ENCODE peak calls at places on chromosomes 13 and 19, in four cellular contexts. One of them, this sample, is unnamed. For H3K27me3, the result is how much of the 10 kb centered on the place peaks cover.

GRCh38 chr13:38309397-38309796 is 40.3 kb upstream of the UFM1 start:
- ATAC-seq in HepG2: no peak
- ATAC-seq in K562: no peak
- ATAC-seq in GM12878: no peak
- ATAC-seq in this sample: no peak

GRCh38 chr19:38685666-38686529 is 38.4 kb downstream of the ACTN4 start:
- ATAC-seq in HepG2: peak
- ATAC-seq in K562: peak
- ATAC-seq in GM12878: peak
- ATAC-seq in this sample: no peak

GRCh38 chr13:71316964-71317363 is 550.0 kb downstream of the DACH1 start:
- ATAC-seq in GM12878: no peak
- ATAC-seq in HepG2: no peak
- ATAC-seq in K562: no peak
- ATAC-seq in this sample: no peak

GRCh38 chr19:39405930-39406655 is 554 bp upstream of the ZFP36 start:
- ATAC-seq in GM12878: no peak
- ATAC-seq in HepG2: no peak
- ATAC-seq in K562: peak
- ATAC-seq in this sample: no peak

GRCh38 chr13:66543780-66544179 is 686.4 kb downstream of the PCDH9 start:
- ATAC-seq in GM12878: peak
- ATAC-seq in K562: peak
- ATAC-seq in HepG2: peak
- ATAC-seq in this sample: no peak

GRCh38 chr13:74290324-74290773 is 156.1 kb upstream of the KLF12 start:
- ATAC-seq in HepG2: no peak
- ATAC-seq in GM12878: peak
- ATAC-seq in K562: no peak
- ATAC-seq in this sample: peak

GRCh38 chr19:35116085-35116801 is 620 bp downstream of the FXYD3 start:
- ATAC-seq in K562: no peak
- ATAC-seq in GM12878: no peak
- ATAC-seq in HepG2: no peak
- ATAC-seq in this sample: no peak

GRCh38 chr19:6531163-6531955 is 533 bp downstream of the TNFSF9 start:
- ATAC-seq in K562: peak
- ATAC-seq in HepG2: peak
- ATAC-seq in GM12878: no peak
- ATAC-seq in this sample: no peak

GRCh38 chr13:47484564-47484963 is 516.5 kb downstream of the SUCLA2 start:
- ATAC-seq in HepG2: no peak
- ATAC-seq in GM12878: no peak
- ATAC-seq in K562: no peak
- ATAC-seq in this sample: no peak

GRCh38 chr13:20719783-20720182 is 16.3 kb downstream of the IL17D start:
- ATAC-seq in GM12878: no peak
- ATAC-seq in HepG2: no peak
- ATAC-seq in K562: no peak
- ATAC-seq in this sample: no peak

GRCh38 chr19:43780706-43781525 is at the start of gene KCNN4:
- ATAC-seq in GM12878: peak
- ATAC-seq in K562: peak
- ATAC-seq in HepG2: peak
- ATAC-seq in this sample: no peak

GRCh38 chr13:41398494-41399190 is 58.7 kb upstream of the RGCC start:
- ATAC-seq in HepG2: no peak
- ATAC-seq in GM12878: no peak
- ATAC-seq in K562: no peak
- ATAC-seq in this sample: no peak

GRCh38 chr19:16619456-16619855 is 8.5 kb downstream of the MED26 start:
- ATAC-seq in K562: no peak
- ATAC-seq in HepG2: no peak
- ATAC-seq in GM12878: peak
- ATAC-seq in this sample: no peak

GRCh38 chr19:15456871-15457700 is 7.3 kb downstream of the RASAL3 start:
- ATAC-seq in HepG2: no peak
- ATAC-seq in K562: peak
- ATAC-seq in GM12878: peak
- ATAC-seq in this sample: no peak

GRCh38 chr13:51697855-51698254 is 106.1 kb downstream of the DHRS12 start:
- ATAC-seq in GM12878: no peak
- ATAC-seq in HepG2: no peak
- ATAC-seq in K562: no peak
- ATAC-seq in this sample: no peak

GRCh38 chr19:10079031-10079453 is 7.1 kb upstream of the SHFL start:
- ATAC-seq in HepG2: peak
- ATAC-seq in K562: no peak
- ATAC-seq in GM12878: no peak
- ATAC-seq in this sample: no peak

GRCh38 chr13:57018915-57019314 is 121.8 kb upstream of the PRR20A start:
- ATAC-seq in HepG2: no peak
- ATAC-seq in GM12878: no peak
- ATAC-seq in K562: no peak
- ATAC-seq in this sample: no peak

GRCh38 chr19:3725640-3726310 is 17.6 kb downstream of the TJP3 start:
- ATAC-seq in K562: no peak
- ATAC-seq in GM12878: no peak
- ATAC-seq in HepG2: no peak
- ATAC-seq in this sample: no peak

GRCh38 chr13:80386001-80386400 is 45.1 kb upstream of the SPRY2 start:
- ATAC-seq in HepG2: no peak
- ATAC-seq in GM12878: peak
- ATAC-seq in K562: no peak
- ATAC-seq in this sample: no peak

GRCh38 chr13:48302920-48303330 is 626 bp upstream of the RB1 start:
- ATAC-seq in HepG2: peak
- ATAC-seq in GM12878: peak
- ATAC-seq in K562: peak
- ATAC-seq in this sample: no peak

GRCh38 chr13:43303040-43303729 is 279.8 kb downstream of the DNAJC15 start:
- ATAC-seq in GM12878: peak
- ATAC-seq in HepG2: peak
- ATAC-seq in K562: no peak
- ATAC-seq in this sample: peak

GRCh38 chr19:4981681-4981958 is 12.7 kb downstream of the KDM4B start:
- ATAC-seq in GM12878: peak
- ATAC-seq in K562: no peak
- ATAC-seq in HepG2: no peak
- ATAC-seq in this sample: no peak

GRCh38 chr13:92103673-92104296 is 705.4 kb downstream of the GPC5 start:
- ATAC-seq in GM12878: no peak
- ATAC-seq in K562: no peak
- ATAC-seq in HepG2: no peak
- ATAC-seq in this sample: no peak

GRCh38 chr19:17974551-17974950 is 7.6 kb downstream of the KCNN1 start:
- ATAC-seq in HepG2: no peak
- ATAC-seq in K562: no peak
- ATAC-seq in GM12878: no peak
- ATAC-seq in this sample: no peak

GRCh38 chr13:52599037-52599852 is 43.0 kb upstream of the HNRNPA1L2 start:
- ATAC-seq in K562: no peak
- ATAC-seq in GM12878: peak
- ATAC-seq in HepG2: peak
- ATAC-seq in this sample: peak

GRCh38 chr13:72293206-72293605 is 426.2 kb upstream of the DACH1 start:
- ATAC-seq in GM12878: no peak
- ATAC-seq in HepG2: no peak
- ATAC-seq in K562: no peak
- ATAC-seq in this sample: no peak

GRCh38 chr13:32938907-32939306 is 77.3 kb upstream of the KL start:
- ATAC-seq in HepG2: no peak
- ATAC-seq in GM12878: no peak
- ATAC-seq in K562: no peak
- ATAC-seq in this sample: no peak

GRCh38 chr13:102845289-102845629 is 573 bp upstream of the ERCC5 start:
- ATAC-seq in GM12878: peak
- ATAC-seq in HepG2: peak
- ATAC-seq in K562: peak
- ATAC-seq in this sample: peak

GRCh38 chr13:108597943-108598342 is 31.5 kb upstream of the MYO16 start:
- ATAC-seq in GM12878: no peak
- ATAC-seq in K562: no peak
- ATAC-seq in HepG2: no peak
- ATAC-seq in this sample: no peak

GRCh38 chr13:110617326-110618072 is 2.2 kb downstream of the NAXD start:
- ATAC-seq in HepG2: no peak
- ATAC-seq in K562: no peak
- ATAC-seq in GM12878: no peak
- ATAC-seq in this sample: no peak

GRCh38 chr13:59674616-59675015 is 489.1 kb downstream of the DIAPH3 start:
- ATAC-seq in GM12878: no peak
- ATAC-seq in K562: no peak
- ATAC-seq in HepG2: no peak
- ATAC-seq in this sample: no peak

GRCh38 chr19:406999-407491 is 1.9 kb downstream of the C2CD4C start:
- ATAC-seq in K562: peak
- ATAC-seq in HepG2: peak
- ATAC-seq in GM12878: no peak
- ATAC-seq in this sample: no peak
- H3K27me3 ChIP-seq in K562: half or more
- H3K27me3 ChIP-seq in HepG2: half or more
- H3K27me3 ChIP-seq in GM12878: under half
- H3K27me3 ChIP-seq in this sample: half or more

DNA sequence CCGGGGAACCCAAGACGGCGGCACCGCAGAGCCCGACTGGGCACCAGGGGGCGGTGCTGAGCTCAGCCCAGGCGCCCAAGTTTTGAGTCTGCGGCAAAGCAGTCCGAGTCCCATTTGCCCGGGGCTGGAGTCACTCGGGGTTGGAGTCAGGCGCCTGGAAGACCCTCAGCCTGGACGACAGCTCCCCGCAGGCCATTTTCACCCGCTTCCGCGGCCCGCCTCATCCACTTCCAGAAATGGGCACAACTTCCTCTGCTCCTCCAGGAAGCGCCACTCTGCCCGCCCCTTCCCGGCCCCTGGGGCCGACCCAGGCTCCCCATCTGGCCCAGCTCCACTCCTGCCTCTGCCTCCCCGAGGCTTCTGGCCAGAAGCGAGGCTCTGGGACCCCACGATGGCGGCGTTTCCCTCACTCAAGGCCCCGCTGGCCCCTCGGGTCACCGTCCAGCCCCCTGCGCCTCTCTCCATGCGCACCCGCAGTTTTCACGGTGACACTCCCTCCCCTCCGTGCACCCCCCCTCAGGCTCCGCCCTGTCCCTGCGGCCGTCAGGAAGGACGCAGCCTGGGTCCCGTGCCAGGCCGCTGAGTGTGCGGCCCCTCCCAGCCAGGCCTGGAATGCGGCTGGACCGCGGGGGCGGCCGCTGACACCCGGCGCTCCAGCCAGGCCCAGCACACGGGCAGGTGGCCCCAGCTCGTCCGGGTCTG is 4.9 kb downstream of the SERTAD1 start:
- ATAC-seq in K562: peak
- ATAC-seq in HepG2: peak
- ATAC-seq in GM12878: peak
- ATAC-seq in this sample: peak
- TF ChIP-seq EP300 in K562: no peak
- TF ChIP-seq EP300 in HepG2: no peak
- TF ChIP-seq EP300 in GM12878: no peak
- TF ChIP-seq EP300 in this sample: no peak

DNA sequence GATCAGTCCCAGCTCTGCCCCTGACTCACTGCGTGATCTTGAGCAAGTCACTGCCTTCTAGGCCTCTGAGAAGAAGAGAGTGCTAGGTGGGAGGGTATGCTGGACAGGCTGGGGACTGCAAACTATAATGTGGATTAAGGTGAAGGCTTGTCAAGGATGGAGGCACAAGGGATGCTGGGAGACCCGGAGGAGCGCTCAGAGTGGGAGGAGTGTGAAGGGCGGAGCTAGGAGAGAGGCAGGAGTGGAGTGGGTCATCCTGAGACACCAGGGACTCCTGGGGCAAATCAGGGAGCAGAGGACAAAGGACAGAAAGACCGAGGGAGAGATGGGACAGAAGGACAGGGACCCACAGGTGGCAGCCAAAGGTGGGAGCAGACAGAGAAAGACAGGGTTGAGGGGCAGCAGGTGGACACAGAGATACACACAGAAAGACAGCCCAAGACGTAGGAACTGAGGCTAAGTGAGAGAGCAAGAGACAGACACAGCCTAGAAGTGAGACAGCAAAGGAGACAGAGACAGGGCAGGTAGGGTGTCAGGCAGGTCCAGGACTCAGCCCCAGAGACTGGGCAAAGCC is 2.6 kb downstream of the GRIK5 start:
- ATAC-seq in K562: peak
- ATAC-seq in GM12878: no peak
- ATAC-seq in HepG2: no peak
- ATAC-seq in this sample: no peak
- H3K27me3 ChIP-seq in K562: under half
- H3K27me3 ChIP-seq in GM12878: under half
- H3K27me3 ChIP-seq in HepG2: half or more
- H3K27me3 ChIP-seq in this sample: under half

GRCh38 chr19:2567580-2567979 is 91.7 kb downstream of the GADD45B start:
- ATAC-seq in K562: no peak
- ATAC-seq in HepG2: no peak
- ATAC-seq in GM12878: no peak
- ATAC-seq in this sample: peak
- TF ChIP-seq EP300 in K562: no peak
- TF ChIP-seq EP300 in HepG2: no peak
- TF ChIP-seq EP300 in GM12878: no peak
- TF ChIP-seq EP300 in this sample: no peak